ENCODE peak calls at places on chromosomes 6 and 20, in five cellular contexts. F is M059J, Y is GM12865, D is SK-N-SH, V is mucosa of descending colon. O is an unnamed sample.

GRCh38 chr6:149234051-149234962 is 83.2 kb upstream of the TAB2 start:
- DNase-seq in D (no peak), V (no peak), Y (no peak), F (peak; percentile 83), O (no peak)

GRCh38 chr6:75449625-75450206 is 43.9 kb downstream of the FILIP1 start:
- DNase-seq in Y (no peak), D (no peak), F (peak; percentile 77), V (no peak), O (no peak)

GRCh38 chr6:36599791-36600209 is 5.6 kb downstream of the SRSF3 start:
- DNase-seq in V (no peak), F (no peak), D (peak; percentile 51), Y (no peak), O (no peak)

GRCh38 chr6:144741659-144742058 is 456.5 kb downstream of the UTRN start:
- DNase-seq in D (no peak), F (no peak), Y (no peak), V (no peak), O (peak; percentile 72)

GRCh38 chr20:13008761-13009681 is at the start of gene SPTLC3:
- DNase-seq in Y (no peak), D (no peak), V (no peak), F (peak; percentile 74), O (peak; percentile 37)

GRCh38 chr6:157364705-157365104 is 16.3 kb upstream of the ZDHHC14 start:
- DNase-seq in V (no peak), F (no peak), D (no peak), Y (no peak), O (no peak)

GRCh38 chr6:170125447-170126300 is 165.2 kb downstream of the DLL1 start:
- DNase-seq in F (no peak), D (peak; percentile 59), V (no peak), Y (no peak), O (no peak)

GRCh38 chr6:26232950-26233607 is 131.9 kb upstream of the BTN3A2 start:
- DNase-seq in V (peak; percentile 61), D (no peak), Y (peak; percentile 78), F (peak; percentile 64), O (peak; percentile 88)

GRCh38 chr20:1561350-1561749 is 3.8 kb upstream of the SIRPD start:
- DNase-seq in D (no peak), F (no peak), V (no peak), Y (no peak), O (no peak)

GRCh38 chr20:32777177-32777956 is 15.2 kb downstream of the DNMT3B start:
- DNase-seq in V (no peak), F (peak; percentile 44), Y (no peak), D (no peak), O (peak; percentile 55)

GRCh38 chr6:14476793-14477531 is 359.4 kb downstream of the CD83 start:
- DNase-seq in Y (no peak), F (peak; percentile 90), D (no peak), V (no peak), O (no peak)

GRCh38 chr20:20395087-20395486 is 27.2 kb downstream of the INSM1 start:
- DNase-seq in Y (no peak), V (no peak), D (no peak), F (no peak), O (no peak)

GRCh38 chr6:124792386-124792785 is 169.9 kb upstream of the RNF217 start:
- DNase-seq in Y (no peak), V (no peak), D (no peak), F (no peak), O (peak; percentile 74)

GRCh38 chr6:115370202-115370601 is 690.5 kb downstream of the FRK start:
- DNase-seq in F (no peak), Y (no peak), V (no peak), D (no peak), O (no peak)

GRCh38 chr6:32842690-32843089 is 1.2 kb downstream of the PSMB8 start:
- DNase-seq in D (no peak), F (no peak), V (no peak), Y (no peak), O (no peak)

GRCh38 chr6:7632501-7633290 is 42.7 kb downstream of the SNRNP48 start:
- DNase-seq in V (no peak), Y (no peak), D (no peak), F (no peak), O (peak; percentile 40)

GRCh38 chr6:158496700-158497099 is 63.2 kb upstream of the TMEM181 start:
- DNase-seq in V (no peak), F (no peak), Y (no peak), D (no peak), O (peak; percentile 45)

GRCh38 chr6:79134699-79135474 is 56.8 kb upstream of the PHIP start:
- DNase-seq in F (no peak), V (no peak), Y (no peak), D (no peak), O (peak; percentile 99)

GRCh38 chr6:150078788-150079187 is 9.9 kb upstream of the ULBP3 start:
- DNase-seq in Y (no peak), F (peak; percentile 7), D (no peak), V (no peak), O (peak; percentile 10)

GRCh38 chr6:1597924-1598323 is 11.8 kb upstream of the FOXC1 start:
- DNase-seq in D (no peak), Y (no peak), F (peak; percentile 28), V (no peak), O (no peak)

GRCh38 chr6:51753635-51754034 is 333.8 kb downstream of the PKHD1 start:
- DNase-seq in D (no peak), Y (peak; percentile 41), F (peak; percentile 8), V (no peak), O (peak; percentile 67)

GRCh38 chr6:154039231-154039842 is at the start of gene OPRM1:
- DNase-seq in F (peak; percentile 26), V (peak; percentile 44), Y (peak; percentile 22), D (peak; percentile 68), O (no peak)

GRCh38 chr20:25987073-25987927 is 290.6 kb upstream of the ZNF337 start:
- DNase-seq in D (peak; percentile 74), V (no peak), F (peak; percentile 74), Y (peak; percentile 57), O (peak; percentile 83)

GRCh38 chr6:33235221-33235634 is 26.9 kb downstream of the RING1 start:
- DNase-seq in D (no peak), V (no peak), F (no peak), Y (no peak), O (peak; percentile 64)

GRCh38 chr20:52785678-52786077 is 186.5 kb upstream of the TSHZ2 start:
- DNase-seq in V (no peak), F (peak; percentile 77), Y (no peak), D (no peak), O (no peak)

GRCh38 chr6:136669299-136669699 is 119.1 kb upstream of the MAP7 start:
- DNase-seq in F (peak; percentile 94), Y (no peak), V (no peak), D (no peak), O (peak; percentile 69)

GRCh38 chr20:20895537-20895936 is 183.1 kb upstream of the RALGAPA2 start:
- DNase-seq in F (no peak), D (no peak), V (no peak), Y (no peak), O (no peak)

GRCh38 chr6:25882066-25882496 is 8.0 kb upstream of the SLC17A3 start:
- DNase-seq in V (peak; percentile 58), Y (no peak), D (no peak), F (peak; percentile 18), O (no peak)

GRCh38 chr6:41306187-41306854 is 19.8 kb upstream of the TREM1 start:
- DNase-seq in Y (peak; percentile 69), F (peak; percentile 63), V (no peak), D (peak; percentile 54), O (peak; percentile 78)

GRCh38 chr6:116773886-116774285 is 8.4 kb upstream of the FAM162B start:
- DNase-seq in Y (no peak), D (no peak), F (no peak), V (no peak), O (no peak)

GRCh38 chr20:53844259-53844658 is 226.1 kb downstream of the BCAS1 start:
- DNase-seq in Y (no peak), F (no peak), D (no peak), V (no peak), O (no peak)

GRCh38 chr6:3804981-3805380 is 44.2 kb upstream of the FAM50B start:
- DNase-seq in V (no peak), Y (no peak), F (peak; percentile 40), D (no peak), O (no peak)

GRCh38 chr20:34355427-34355826 is 7.6 kb upstream of the ITCH start:
- DNase-seq in Y (no peak), F (no peak), D (no peak), V (no peak), O (no peak)